ENCODE peak calls at places on chromosomes 13 and 19, in nine cellular contexts. Q is stimulated activated CD4-positive, alpha-beta T cell treated with anti-CD3 and anti-CD28 coated beads, Interleukin-1b, Interleukin-23, amount 100 ng/mL, for 24 hours; M is stimulated activated CD8-positive, alpha-beta memory T cell treated with anti-CD3 and anti-CD28 coated beads, Interleukin-2, amount 100 ng/mL, for 1 hour; S is aorta; T is NCI-H748 treated with DMSO at 0.1 percent for 48 hours; I is DMS 273 treated with DMSO at 0.1 percent for 48 hours; W is activated naive CD8-positive, alpha-beta T cell treated with anti-CD3 and anti-CD28 coated beads for 36 hours; Y is thoracic aorta; R is progenitor cell of endocrine pancreas. Z is an unnamed sample.

GRCh38 chr13:99432637-99433542 is 68.4 kb upstream of the TM9SF2 start:
- DNase-seq in Q (peak; percentile 60), Y (no peak), I (no peak), S (peak; percentile 86), W (peak; percentile 93), M (peak; percentile 55), R (no peak), T (no peak), Z (no peak)

GRCh38 chr13:99265823-99266426 is 7.7 kb upstream of the GPR18 start:
- DNase-seq in T (peak; percentile 52), R (no peak), W (no peak), M (no peak), I (no peak), Q (no peak), Y (no peak), S (no peak), Z (no peak)

GRCh38 chr19:35031072-35031881 is 1.0 kb downstream of the SCN1B start:
- DNase-seq in S (no peak), M (no peak), I (peak; percentile 45), R (no peak), T (no peak), Q (no peak), W (no peak), Y (no peak), Z (peak; percentile 61)

GRCh38 chr19:10009269-10009665 is 1.0 kb downstream of the COL5A3 start:
- DNase-seq in M (no peak), Q (peak; percentile 11), S (peak; percentile 89), Y (no peak), W (peak; percentile 28), I (no peak), T (no peak), R (peak; percentile 65), Z (no peak)

GRCh38 chr19:5627395-5627904 is 4.6 kb downstream of the SAFB start:
- DNase-seq in Q (no peak), S (peak; percentile 80), T (no peak), Y (no peak), I (peak; percentile 92), R (no peak), W (peak; percentile 28), M (no peak), Z (peak; percentile 79)

GRCh38 chr19:16851031-16851712 is 22.0 kb downstream of the SIN3B start:
- DNase-seq in S (no peak), T (no peak), Y (no peak), R (no peak), Q (no peak), I (no peak), M (no peak), W (no peak), Z (no peak)

GRCh38 chr13:66114127-66114526 is 1116.0 kb downstream of the PCDH9 start:
- DNase-seq in S (no peak), Q (no peak), R (no peak), M (no peak), T (no peak), I (no peak), Y (no peak), W (no peak), Z (no peak)

GRCh38 chr19:47430041-47430802 is 10.9 kb upstream of the MEIS3 start:
- DNase-seq in T (no peak), I (no peak), R (peak; percentile 43), M (no peak), Y (no peak), W (peak; percentile 47), Q (no peak), S (no peak), Z (peak; percentile 70)

GRCh38 chr13:27201661-27202060 is 30.1 kb upstream of the USP12 start:
- DNase-seq in M (no peak), T (no peak), Y (no peak), S (no peak), I (no peak), W (no peak), Q (no peak), R (no peak), Z (no peak)

GRCh38 chr13:90868321-90868920 is 479.1 kb upstream of the MIR17HG start:
- DNase-seq in Y (no peak), R (no peak), Q (no peak), S (no peak), I (no peak), M (no peak), W (no peak), T (no peak), Z (peak; percentile 44)

GRCh38 chr13:63327584-63327983 is 1911.9 kb upstream of the PCDH20 start:
- DNase-seq in S (no peak), T (no peak), Q (no peak), R (no peak), Y (no peak), W (no peak), I (no peak), M (no peak), Z (no peak)

GRCh38 chr13:20141238-20142018 is 19.4 kb downstream of the GJA3 start:
- DNase-seq in M (no peak), W (no peak), I (no peak), Q (no peak), T (no peak), Y (no peak), S (no peak), R (no peak), Z (no peak)

GRCh38 chr13:110790371-110790770 is 76.9 kb downstream of the ING1 start:
- DNase-seq in Q (no peak), Y (no peak), R (no peak), M (no peak), S (no peak), W (no peak), I (no peak), T (no peak), Z (no peak)

GRCh38 chr19:33168528-33168927 is 25.6 kb upstream of the LRP3 start:
- DNase-seq in Y (no peak), T (no peak), I (no peak), R (no peak), S (no peak), W (no peak), M (no peak), Q (no peak), Z (no peak)

GRCh38 chr19:31350693-31351211 is 1.5 kb upstream of the TSHZ3 start:
- DNase-seq in W (no peak), R (peak; percentile 42), I (no peak), Q (no peak), S (peak; percentile 89), T (no peak), Y (no peak), M (no peak), Z (peak; percentile 78)

GRCh38 chr19:34995551-34995950 is 4.6 kb upstream of the GRAMD1A start:
- DNase-seq in Q (no peak), R (no peak), Y (no peak), W (no peak), S (no peak), T (no peak), M (no peak), I (no peak), Z (no peak)

GRCh38 chr19:11444059-11444458 is 8.6 kb downstream of the PRKCSH start:
- DNase-seq in M (no peak), Q (no peak), W (no peak), I (no peak), S (no peak), R (no peak), Y (no peak), T (no peak), Z (no peak)

GRCh38 chr19:45613926-45614725 is 12.1 kb upstream of the GPR4 start:
- DNase-seq in Q (no peak), Y (no peak), M (no peak), T (no peak), W (peak; percentile 49), I (no peak), R (no peak), S (no peak), Z (no peak)

GRCh38 chr13:20140487-20140886 is 20.4 kb downstream of the GJA3 start:
- DNase-seq in T (no peak), W (no peak), M (no peak), I (no peak), Q (no peak), Y (no peak), S (no peak), R (no peak), Z (no peak)

GRCh38 chr19:53328967-53329366 is 4.6 kb upstream of the ZNF845 start:
- DNase-seq in Y (no peak), S (peak; percentile 88), T (no peak), Q (no peak), W (peak; percentile 37), I (no peak), R (no peak), M (no peak), Z (no peak)

GRCh38 chr13:108560092-108560491 is 69.3 kb upstream of the MYO16 start:
- DNase-seq in S (no peak), I (no peak), M (no peak), Y (no peak), R (no peak), W (no peak), Q (no peak), T (peak; percentile 16), Z (peak; percentile 24)

GRCh38 chr19:35170359-35171061 is 16.0 kb downstream of the FXYD5 start:
- DNase-seq in R (no peak), S (no peak), T (no peak), M (no peak), Q (no peak), W (no peak), Y (no peak), I (no peak), Z (no peak)

GRCh38 chr13:99133230-99133629 is 67.4 kb upstream of the UBAC2 start:
- DNase-seq in T (no peak), M (no peak), Y (no peak), R (no peak), Q (no peak), W (no peak), S (no peak), I (no peak), Z (no peak)

GRCh38 chr19:29694669-29695627 is 20.1 kb downstream of the C19orf12 start:
- DNase-seq in W (peak; percentile 82), Q (peak; percentile 63), R (peak; percentile 68), Y (no peak), S (peak; percentile 94), I (peak; percentile 50), M (peak; percentile 66), T (peak; percentile 4), Z (peak; percentile 95)

GRCh38 chr13:48938308-48938943 is 37.3 kb upstream of the FNDC3A start:
- DNase-seq in Q (no peak), Y (no peak), W (no peak), I (no peak), T (no peak), S (no peak), M (no peak), R (no peak), Z (no peak)

GRCh38 chr13:39676315-39676876 is 20.9 kb downstream of the COG6 start:
- DNase-seq in S (no peak), W (no peak), Y (no peak), T (peak; percentile 44), Q (peak; percentile 7), R (no peak), I (peak; percentile 24), M (no peak), Z (no peak)

GRCh38 chr19:35109395-35110112 is 6.1 kb upstream of the FXYD3 start:
- DNase-seq in M (no peak), T (no peak), R (no peak), W (no peak), Y (no peak), Q (no peak), S (no peak), I (no peak), Z (no peak)

GRCh38 chr13:48138270-48138669 is 43.4 kb upstream of the MED4 start:
- DNase-seq in Q (no peak), T (no peak), Y (no peak), R (no peak), M (no peak), I (no peak), W (peak; percentile 5), S (no peak), Z (no peak)

GRCh38 chr19:2032296-2032941 is 16.9 kb upstream of the BTBD2 start:
- DNase-seq in W (peak; percentile 38), I (peak; percentile 89), S (peak; percentile 98), T (no peak), Y (peak; percentile 85), Q (no peak), R (no peak), M (no peak), Z (peak; percentile 16)

GRCh38 chr19:41324921-41325639 is 15.1 kb downstream of the CCDC97 start:
- DNase-seq in I (peak; percentile 36), Y (peak; percentile 66), T (no peak), R (no peak), S (peak; percentile 91), Q (no peak), M (no peak), W (no peak), Z (peak; percentile 60)